ENCODE peak calls at places on chromosome 16, in nine cellular contexts. N is EL; Z is upper lobe of right lung; V is GM13976; U is MM.1S; S is cardiac fibroblast; G is fibroblast of the aortic adventitia; Y is stimulated activated CD8-positive, alpha-beta memory T cell treated with anti-CD3 and anti-CD28 coated beads, Interleukin-7, amount 100 ng/mL, for 1 hour; F is NCI-H2029. J is an unnamed sample.

GRCh38 chr16:977096-977701 is 4.4 kb upstream of the SOX8 start:
- DNase-seq in N (no peak), Z (no peak), V (no peak), U (no peak), S (no peak), G (no peak), Y (no peak), F (no peak), J (no peak)

GRCh38 chr16:88303890-88304819 is 78.6 kb upstream of the ZNF469 start:
- DNase-seq in N (peak), Z (no peak), V (no peak), U (no peak), S (peak), G (peak), Y (no peak), F (no peak), J (no peak)

GRCh38 chr16:87918866-87919680 is 17.3 kb downstream of the CA5A start:
- DNase-seq in N (peak), Z (no peak), V (no peak), U (no peak), S (no peak), G (peak), Y (no peak), F (no peak), J (no peak)

GRCh38 chr16:71727545-71728324 is 3.2 kb upstream of the PHLPP2 start:
- DNase-seq in N (no peak), Z (no peak), V (no peak), U (no peak), S (no peak), G (no peak), Y (no peak), F (no peak), J (no peak)

GRCh38 chr16:66189951-66190350 is 176.5 kb upstream of the CDH5 start:
- DNase-seq in N (peak), Z (no peak), V (no peak), U (no peak), S (peak), G (peak), Y (no peak), F (no peak), J (no peak)

GRCh38 chr16:89642574-89642973 is 14.9 kb downstream of the CHMP1A start:
- DNase-seq in N (no peak), Z (no peak), V (no peak), U (no peak), S (no peak), G (no peak), Y (no peak), F (no peak), J (no peak)

GRCh38 chr16:71923941-71924690 is 28.8 kb downstream of the IST1 start:
- DNase-seq in N (peak), Z (no peak), V (no peak), U (no peak), S (peak), G (peak), Y (no peak), F (no peak), J (no peak)

GRCh38 chr16:8080817-8081216 is 509.5 kb downstream of the TMEM114 start:
- DNase-seq in N (no peak), Z (no peak), V (no peak), U (no peak), S (no peak), G (no peak), Y (no peak), F (no peak), J (no peak)

GRCh38 chr16:695355-696089 is 5.3 kb upstream of the WDR24 start:
- DNase-seq in N (no peak), Z (no peak), V (peak), U (no peak), S (no peak), G (no peak), Y (peak), F (peak), J (no peak)

GRCh38 chr16:67565470-67566100 is 3.3 kb downstream of the CTCF start:
- DNase-seq in N (no peak), Z (no peak), V (no peak), U (peak), S (no peak), G (no peak), Y (no peak), F (no peak), J (no peak)

GRCh38 chr16:1244881-1245280 is 4.4 kb downstream of the TPSAB1 start:
- DNase-seq in N (no peak), Z (no peak), V (no peak), U (no peak), S (no peak), G (no peak), Y (no peak), F (no peak), J (no peak)

GRCh38 chr16:85293899-85294642 is 181.8 kb upstream of the CIBAR2 start:
- DNase-seq in N (no peak), Z (no peak), V (no peak), U (no peak), S (no peak), G (no peak), Y (no peak), F (no peak), J (no peak)

GRCh38 chr16:8899709-8900317 is 17.7 kb downstream of the LITAFD start:
- DNase-seq in N (no peak), Z (no peak), V (no peak), U (peak), S (no peak), G (no peak), Y (no peak), F (no peak), J (no peak)

GRCh38 chr16:22314661-22315626 is 17.7 kb downstream of the POLR3E start:
- DNase-seq in N (no peak), Z (no peak), V (no peak), U (no peak), S (no peak), G (no peak), Y (no peak), F (no peak), J (no peak)

GRCh38 chr16:85479972-85480726 is 133.0 kb upstream of the GSE1 start:
- DNase-seq in N (no peak), Z (peak), V (peak), U (peak), S (no peak), G (no peak), Y (no peak), F (no peak), J (no peak)

GRCh38 chr16:66057056-66057455 is 309.4 kb upstream of the CDH5 start:
- DNase-seq in N (no peak), Z (no peak), V (no peak), U (no peak), S (no peak), G (no peak), Y (no peak), F (no peak), J (no peak)

GRCh38 chr16:89918453-89919347 is at the start of gene MC1R:
- DNase-seq in N (peak), Z (no peak), V (peak), U (peak), S (peak), G (peak), Y (no peak), F (no peak), J (peak)

GRCh38 chr16:84482001-84482891 is 22.2 kb downstream of the MEAK7 start:
- DNase-seq in N (no peak), Z (peak), V (no peak), U (no peak), S (no peak), G (no peak), Y (no peak), F (no peak), J (no peak)

GRCh38 chr16:87221633-87222032 is 95.6 kb downstream of the C16orf95 start:
- DNase-seq in N (no peak), Z (no peak), V (no peak), U (no peak), S (no peak), G (no peak), Y (no peak), F (no peak), J (no peak)

GRCh38 chr16:19771796-19772195 is 53.7 kb downstream of the IQCK start:
- DNase-seq in N (no peak), Z (no peak), V (no peak), U (no peak), S (no peak), G (no peak), Y (no peak), F (no peak), J (no peak)

GRCh38 chr16:30748634-30749445 is 615 bp downstream of the PHKG2 start:
- DNase-seq in N (peak), Z (peak), V (peak), U (peak), S (peak), G (peak), Y (no peak), F (peak), J (peak)

GRCh38 chr16:11913425-11914079 is 2.2 kb downstream of the GSPT1 start:
- DNase-seq in N (peak), Z (no peak), V (no peak), U (no peak), S (no peak), G (peak), Y (peak), F (no peak), J (no peak)

GRCh38 chr16:31479752-31480151 is 3.2 kb upstream of the SLC5A2 start:
- DNase-seq in N (no peak), Z (no peak), V (no peak), U (no peak), S (no peak), G (no peak), Y (no peak), F (no peak), J (no peak)

GRCh38 chr16:26963109-26963508 is 103.6 kb upstream of the C16orf82 start:
- DNase-seq in N (peak), Z (no peak), V (no peak), U (no peak), S (peak), G (peak), Y (no peak), F (no peak), J (no peak)

GRCh38 chr16:8655184-8655717 is 19.2 kb upstream of the ABAT start:
- DNase-seq in N (peak), Z (no peak), V (peak), U (peak), S (peak), G (peak), Y (no peak), F (no peak), J (no peak)

GRCh38 chr16:81446318-81447275 is 2.0 kb downstream of the CMIP start:
- DNase-seq in N (peak), Z (no peak), V (peak), U (no peak), S (no peak), G (peak), Y (no peak), F (no peak), J (no peak)

GRCh38 chr16:23597003-23597756 is 1.1 kb upstream of the NDUFAB1 start:
- DNase-seq in N (peak), Z (no peak), V (peak), U (peak), S (peak), G (no peak), Y (no peak), F (no peak), J (no peak)

GRCh38 chr16:4594433-4595410 is 20.0 kb downstream of the UBALD1 start:
- DNase-seq in N (no peak), Z (no peak), V (no peak), U (no peak), S (no peak), G (no peak), Y (no peak), F (no peak), J (no peak)

GRCh38 chr16:48053346-48053745 is 102.4 kb downstream of the ABCC12 start:
- DNase-seq in N (peak), Z (peak), V (no peak), U (no peak), S (peak), G (peak), Y (no peak), F (no peak), J (no peak)

GRCh38 chr16:72787519-72788268 is 260.2 kb downstream of the ZFHX3 start:
- DNase-seq in N (peak), Z (peak), V (peak), U (peak), S (peak), G (peak), Y (peak), F (no peak), J (no peak)

GRCh38 chr16:2179107-2179501 is 17.3 kb downstream of the CASKIN1 start:
- DNase-seq in N (no peak), Z (no peak), V (no peak), U (no peak), S (no peak), G (no peak), Y (no peak), F (no peak), J (no peak)

GRCh38 chr16:85192736-85193493 is 80.6 kb upstream of the CIBAR2 start:
- DNase-seq in N (no peak), Z (no peak), V (no peak), U (no peak), S (no peak), G (peak), Y (no peak), F (no peak), J (no peak)

GRCh38 chr16:50809561-50809960 is 67.7 kb downstream of the CYLD start:
- DNase-seq in N (no peak), Z (no peak), V (peak), U (no peak), S (no peak), G (no peak), Y (no peak), F (no peak), J (no peak)

GRCh38 chr16:87806608-87807546 is 41.1 kb upstream of the KLHDC4 start:
- DNase-seq in N (peak), Z (peak), V (no peak), U (peak), S (peak), G (peak), Y (no peak), F (peak), J (peak)

GRCh38 chr16:66954097-66954659 is 6.9 kb upstream of the CES3 start:
- DNase-seq in N (peak), Z (no peak), V (peak), U (peak), S (peak), G (peak), Y (peak), F (peak), J (peak)